ENCODE peak calls at places on chromosomes 7 and 10, in eight cellular contexts. U is fibroblast of pulmonary artery; X is fibroblast of mammary gland; G is adrenal gland; O is Panc1; A is BJ; C is CD8-positive, alpha-beta memory T cell; S is HCT116. J is an unnamed sample.

GRCh38 chr10:22325948-22326702 is 5.2 kb downstream of the BMI1 start:
- DNase-seq in G (no peak), O (no peak), U (no peak), X (peak; percentile 33), C (no peak), A (no peak), S (no peak), J (no peak)

GRCh38 chr10:72080042-72081035 is 8.0 kb downstream of the SPOCK2 start:
- DNase-seq in A (no peak), G (no peak), C (no peak), U (no peak), X (no peak), O (no peak), S (no peak), J (no peak)

GRCh38 chr10:78805176-78805575 is 263.6 kb upstream of the ZMIZ1 start:
- DNase-seq in O (no peak), U (peak; percentile 94), X (peak; percentile 99), S (no peak), C (no peak), A (peak; percentile 100), G (peak; percentile 64), J (peak; percentile 86)

GRCh38 chr7:69728299-69728698 is 130.0 kb downstream of the AUTS2 start:
- DNase-seq in X (peak; percentile 64), O (no peak), U (peak; percentile 14), G (no peak), S (no peak), C (no peak), A (no peak), J (peak; percentile 39)

GRCh38 chr7:25282194-25282593 is 53.9 kb upstream of the NPVF start:
- DNase-seq in G (no peak), C (no peak), S (no peak), U (no peak), A (no peak), X (no peak), O (no peak), J (no peak)

GRCh38 chr10:1557081-1557480 is 180.2 kb downstream of the ADARB2 start:
- DNase-seq in A (no peak), O (no peak), G (no peak), C (no peak), S (no peak), X (no peak), U (no peak), J (no peak)

GRCh38 chr7:29254663-29255062 is 60.1 kb downstream of the CHN2 start:
- DNase-seq in G (no peak), S (no peak), U (no peak), C (no peak), A (no peak), O (no peak), X (no peak), J (no peak)

GRCh38 chr7:81256991-81257390 is 338.1 kb upstream of the SEMA3C start:
- DNase-seq in G (no peak), A (no peak), S (no peak), U (peak; percentile 56), X (peak; percentile 35), O (no peak), C (no peak), J (no peak)

GRCh38 chr10:119281581-119282071 is 74.3 kb downstream of the GRK5 start:
- DNase-seq in U (peak; percentile 28), O (no peak), C (no peak), X (peak; percentile 6), S (no peak), G (peak; percentile 96), A (no peak), J (no peak)
- H3K4me3 ChIP-seq in U (no peak overlapping the region), O (no peak overlapping the region), C (no peak overlapping the region), X (no peak overlapping the region), S (no peak overlapping the region), G (no peak overlapping the region), A (no peak overlapping the region), J (no peak overlapping the region)

DNA sequence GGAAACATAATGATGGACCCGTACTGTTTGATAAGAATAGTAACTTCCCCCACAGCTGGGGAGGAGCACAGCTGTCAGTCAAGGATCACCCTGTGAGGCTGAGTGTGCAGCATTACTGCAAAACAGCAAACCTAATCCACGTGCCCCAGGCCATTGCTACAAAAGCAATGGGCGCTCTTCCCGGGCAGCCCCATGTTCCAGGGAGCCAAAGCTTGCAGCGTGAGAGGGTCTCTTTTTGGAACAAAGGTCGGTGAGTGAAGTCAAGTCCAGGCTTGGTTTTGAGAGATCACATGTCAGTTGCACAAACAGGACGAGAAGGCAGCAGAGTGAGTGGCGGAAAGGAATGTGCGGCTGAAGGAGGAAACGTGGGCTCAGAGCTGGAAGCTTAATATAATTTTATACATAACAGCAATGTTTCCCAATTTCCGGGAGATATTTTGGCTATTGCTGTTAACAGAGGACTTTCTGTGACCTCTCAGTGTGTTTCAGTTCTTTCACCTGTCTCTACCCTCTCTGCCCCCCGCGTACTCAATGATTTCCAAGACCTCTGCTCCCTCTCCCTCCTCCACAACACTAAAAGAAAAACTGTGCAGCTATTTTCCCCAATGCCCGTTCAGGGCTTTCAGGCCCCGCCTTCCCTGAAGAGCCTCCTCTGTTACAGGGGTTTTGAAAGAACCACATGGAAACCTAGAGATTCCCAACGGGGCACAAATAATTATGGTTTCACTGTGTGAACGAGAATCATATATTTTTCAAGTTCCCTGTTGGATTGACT is 128.9 kb downstream of the MTPAP start:
- DNase-seq in S (no peak), A (no peak), G (no peak), C (no peak), O (no peak), U (peak; percentile 72), X (peak; percentile 54), J (peak; percentile 32)
- H3K4me3 ChIP-seq in S (no peak overlapping the region), A (no peak overlapping the region), G (no peak overlapping the region), C (no peak overlapping the region), O (peak overlapping the region; percentile 11), U (peak overlapping the region; percentile 16), X (no peak overlapping the region), J (no peak overlapping the region)

GRCh38 chr7:94676431-94676830 is 20.5 kb upstream of the SGCE start:
- DNase-seq in X (no peak), U (no peak), S (no peak), G (no peak), C (no peak), A (no peak), O (no peak), J (no peak)
- H3K4me3 ChIP-seq in X (no peak overlapping the region), U (no peak overlapping the region), S (no peak overlapping the region), G (no peak overlapping the region), C (no peak overlapping the region), A (no peak overlapping the region), O (no peak overlapping the region), J (no peak overlapping the region)

GRCh38 chr7:155203882-155204691 is 93.6 kb upstream of the INSIG1 start:
- DNase-seq in X (no peak), G (no peak), A (no peak), C (no peak), U (no peak), O (no peak), S (no peak), J (no peak)

GRCh38 chr7:155204744-155205367 is 92.8 kb upstream of the INSIG1 start:
- DNase-seq in O (no peak), C (no peak), S (no peak), U (no peak), G (no peak), A (no peak), X (no peak), J (no peak)

GRCh38 chr7:155207335-155208002 is 90.2 kb upstream of the INSIG1 start:
- DNase-seq in C (no peak), U (no peak), A (no peak), G (no peak), S (no peak), O (no peak), X (no peak), J (no peak)

GRCh38 chr7:155206286-155207020 is 91.2 kb upstream of the INSIG1 start:
- DNase-seq in G (peak; percentile 73), C (peak; percentile 62), U (peak; percentile 92), S (no peak), X (peak; percentile 97), A (peak; percentile 26), O (peak; percentile 67), J (peak; percentile 92)

DNA sequence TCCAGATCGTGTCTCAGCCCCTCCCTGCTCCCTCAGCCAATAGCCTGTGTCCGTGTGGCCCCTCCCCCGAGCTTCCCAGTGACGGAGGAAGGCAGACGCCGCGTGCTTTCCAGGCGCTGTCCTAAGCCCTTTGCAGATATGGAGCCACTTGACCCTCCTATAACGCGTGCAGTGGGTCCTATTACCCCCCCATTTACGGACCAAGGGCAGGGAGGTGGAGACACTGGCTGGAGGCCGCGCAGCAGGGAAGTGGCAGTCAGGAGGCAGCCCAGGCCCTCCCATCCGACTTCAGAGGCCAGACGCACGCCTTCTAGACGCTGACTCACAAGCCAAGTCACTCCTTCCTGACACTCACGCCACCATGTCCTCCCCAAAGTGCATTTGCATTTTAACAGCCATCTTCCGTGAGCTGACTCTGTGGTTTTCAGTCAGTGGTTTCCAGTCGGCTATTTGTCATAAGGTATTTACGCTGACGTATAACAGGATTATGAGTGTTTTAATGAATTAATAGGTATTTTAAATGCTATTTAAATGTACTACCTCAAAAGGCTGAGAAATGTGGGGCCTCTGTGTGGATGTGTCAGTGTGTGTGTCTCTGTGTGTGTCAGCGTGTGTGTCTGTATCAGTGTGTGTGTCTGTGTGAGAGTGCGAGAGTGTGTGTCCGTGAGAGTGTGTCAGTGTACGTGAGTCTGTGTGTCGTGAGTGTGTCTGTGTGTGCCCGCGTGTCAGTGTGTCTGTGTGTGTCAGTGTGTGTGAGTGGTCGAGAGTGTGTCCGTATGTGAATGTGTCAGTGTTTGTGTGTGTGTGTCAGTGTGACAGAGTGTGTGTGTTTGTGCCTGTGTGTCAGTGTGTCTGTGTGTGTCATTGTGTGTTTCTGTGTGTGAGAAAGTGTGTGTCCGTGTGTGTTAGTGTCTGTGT is 92.1 kb upstream of the INSIG1 start:
- DNase-seq in S (peak; percentile 91), A (peak; percentile 98), X (peak; percentile 99), O (peak; percentile 97), G (peak; percentile 85), C (peak; percentile 81), U (peak; percentile 95), J (peak; percentile 98)
- H3K4me3 ChIP-seq in S (peak overlapping the region; percentile 32), A (peak overlapping the region; percentile 30), X (peak overlapping the region; percentile 41), O (peak overlapping the region; percentile 58), G (peak overlapping the region; percentile 34), C (peak overlapping the region; percentile 70), U (peak overlapping the region; percentile 50), J (peak overlapping the region; percentile 36)

GRCh38 chr10:89327803-89328441 is at the start of gene IFIT3:
- DNase-seq in S (peak; percentile 44), U (peak; percentile 96), O (peak; percentile 64), C (no peak), X (peak; percentile 95), G (peak; percentile 87), A (peak; percentile 86), J (peak; percentile 91)
- H3K4me3 ChIP-seq in S (peak within 1 kb of the TSS; percentile 54), U (peak within 1 kb of the TSS; percentile 61), O (peak within 1 kb of the TSS; percentile 74), C (peak within 1 kb of the TSS; percentile 62), X (peak within 1 kb of the TSS; percentile 49), G (peak within 1 kb of the TSS; percentile 59), A (peak within 1 kb of the TSS; percentile 49), J (peak within 1 kb of the TSS; percentile 44)

DNA sequence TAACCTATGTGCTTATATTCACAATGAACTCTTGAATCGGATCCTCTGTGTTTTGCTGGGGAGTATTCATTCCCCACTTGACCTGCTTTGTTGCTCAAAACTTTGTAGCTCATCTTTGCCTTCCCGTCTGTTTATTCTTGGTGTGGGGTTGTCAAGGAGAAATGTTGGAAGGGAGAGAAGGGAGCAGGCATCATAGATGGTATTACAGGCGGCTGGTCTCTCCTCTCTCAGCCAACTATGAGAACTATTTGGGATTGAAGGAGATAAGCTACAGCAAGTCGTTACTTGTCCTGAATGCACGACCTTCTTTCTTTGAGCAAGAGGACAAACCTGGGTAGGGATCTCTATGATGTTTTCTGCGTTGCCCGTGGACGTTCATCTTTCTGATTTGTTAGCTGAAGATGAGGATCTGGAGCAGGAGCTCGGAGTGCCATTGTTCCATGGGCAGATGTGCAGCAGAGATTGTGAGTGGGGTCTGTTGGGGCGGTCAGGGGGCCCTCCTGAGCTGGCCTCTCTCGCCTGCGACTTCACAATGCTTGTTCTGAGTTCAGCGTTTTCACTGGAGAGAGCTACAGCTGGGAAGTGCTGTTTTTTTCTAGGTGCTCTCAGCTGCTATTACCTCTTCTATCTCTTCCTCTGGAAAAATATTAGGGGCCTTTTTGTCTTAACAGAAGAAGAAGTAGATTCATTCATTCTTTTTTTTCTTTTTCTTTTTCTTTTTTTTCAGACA is 126.9 kb upstream of the KLF6 start:
- DNase-seq in O (no peak), X (no peak), G (no peak), C (no peak), U (peak; percentile 63), S (no peak), A (no peak), J (no peak)
- H3K4me3 ChIP-seq in O (no peak overlapping the region), X (no peak overlapping the region), G (no peak overlapping the region), C (no peak overlapping the region), U (no peak overlapping the region), S (no peak overlapping the region), A (no peak overlapping the region), J (no peak overlapping the region)

J was measured in skeletal muscle cell.